ENCODE peak calls at places on chromosomes 5 and 9, in six cellular contexts. F, Q, E, B, L and U are unnamed samples.
A peak's percentile ranks its signal among the peaks of the same experiment; 100 is the strongest.

GRCh38 chr9:89601856-89602562 is 2.8 kb upstream of the GADD45G start:
- DNase-seq in F (no peak), Q (no peak), E (no peak), B (peak; percentile 28), L (no peak), U (no peak)

GRCh38 chr5:73663860-73664240 is 37.9 kb downstream of the ARHGEF28 start:
- DNase-seq in F (no peak), Q (no peak), E (no peak), B (no peak), L (no peak), U (no peak)

GRCh38 chr9:100472725-100473261 is at the start of gene TMEFF1:
- DNase-seq in F (peak; percentile 78), Q (peak; percentile 9), E (no peak), B (peak; percentile 94), L (peak; percentile 39), U (peak; percentile 67)

GRCh38 chr5:36502608-36503007 is 103.8 kb upstream of the SLC1A3 start:
- DNase-seq in F (no peak), Q (peak; percentile 98), E (no peak), B (no peak), L (no peak), U (no peak)

GRCh38 chr5:83715316-83716060 is 5.2 kb downstream of the HAPLN1 start:
- DNase-seq in F (no peak), Q (no peak), E (no peak), B (no peak), L (no peak), U (no peak)

GRCh38 chr9:100084734-100085133 is 14.1 kb downstream of the ERP44 start:
- DNase-seq in F (no peak), Q (no peak), E (no peak), B (no peak), L (no peak), U (no peak)

GRCh38 chr5:171855265-171855664 is 69.6 kb downstream of the SMIM23 start:
- DNase-seq in F (no peak), Q (no peak), E (no peak), B (no peak), L (no peak), U (no peak)

GRCh38 chr5:73135429-73136276 is 15.3 kb downstream of the TMEM171 start:
- DNase-seq in F (no peak), Q (no peak), E (no peak), B (peak; percentile 77), L (no peak), U (no peak)

GRCh38 chr5:17105744-17106450 is 111.5 kb upstream of the BASP1 start:
- DNase-seq in F (no peak), Q (peak; percentile 49), E (no peak), B (no peak), L (no peak), U (no peak)

GRCh38 chr5:176870110-176870591 is 29.0 kb downstream of the HK3 start:
- DNase-seq in F (no peak), Q (peak; percentile 10), E (peak; percentile 14), B (peak; percentile 93), L (no peak), U (no peak)

GRCh38 chr5:139710370-139711066 is 62.4 kb downstream of the CXXC5 start:
- DNase-seq in F (peak; percentile 90), Q (peak; percentile 37), E (peak; percentile 64), B (peak; percentile 92), L (peak; percentile 82), U (peak; percentile 44)

GRCh38 chr5:121981254-121981653 is 19.5 kb downstream of the SRFBP1 start:
- DNase-seq in F (no peak), Q (no peak), E (no peak), B (no peak), L (no peak), U (no peak)

GRCh38 chr5:136038635-136039034 is 9.8 kb downstream of the TGFBI start:
- DNase-seq in F (no peak), Q (peak; percentile 77), E (no peak), B (no peak), L (no peak), U (no peak)

GRCh38 chr9:129479217-129480011 is 141.5 kb downstream of the C9orf50 start:
- DNase-seq in F (no peak), Q (no peak), E (no peak), B (peak; percentile 52), L (no peak), U (no peak)

GRCh38 chr9:129380961-129381401 is 202.9 kb upstream of the IER5L start:
- DNase-seq in F (peak; percentile 67), Q (no peak), E (no peak), B (peak; percentile 81), L (no peak), U (no peak)

GRCh38 chr5:376951-377325 is 55.4 kb downstream of the AHRR start:
- DNase-seq in F (no peak), Q (no peak), E (no peak), B (no peak), L (no peak), U (no peak)

GRCh38 chr9:104869801-104870200 is 58.2 kb downstream of the ABCA1 start:
- DNase-seq in F (no peak), Q (peak; percentile 56), E (no peak), B (no peak), L (no peak), U (no peak)
- H3K4me1 ChIP-seq in F (no peaks in the 10 kb centered on the region), Q (peaks cover 60% of the 10 kb centered on the region), E (peaks cover 47% of the 10 kb centered on the region), B (no peaks in the 10 kb centered on the region), L (no peaks in the 10 kb centered on the region), U (peaks cover 64% of the 10 kb centered on the region)

GRCh38 chr5:93583799-93584530 is 943 bp downstream of the NR2F1 start:
- DNase-seq in F (peak; percentile 83), Q (no peak), E (no peak), B (peak; percentile 81), L (no peak), U (peak; percentile 81)

GRCh38 chr5:93582677-93583524 is at the start of gene NR2F1:
- DNase-seq in F (no peak), Q (peak; percentile 100), E (peak; percentile 36), B (peak; percentile 88), L (no peak), U (peak; percentile 55)

GRCh38 chr5:93584531-93585053 is 1.6 kb downstream of the NR2F1 start:
- DNase-seq in F (peak; percentile 77), Q (no peak), E (no peak), B (peak; percentile 78), L (no peak), U (no peak)

GRCh38 chr5:93581738-93582414 is 857 bp upstream of the NR2F1-AS1 start:
- DNase-seq in F (no peak), Q (peak; percentile 90), E (no peak), B (no peak), L (no peak), U (no peak)

GRCh38 chr5:93583525-93583798 is 440 bp downstream of the NR2F1 start:
- DNase-seq in F (no peak), Q (no peak), E (no peak), B (no peak), L (no peak), U (no peak)
- H3K4me3 ChIP-seq in F (no peak overlapping the region), Q (peak overlapping the region; percentile 79), E (peak overlapping the region; percentile 50), B (peak overlapping the region; percentile 81), L (no peak overlapping the region), U (peak overlapping the region; percentile 71)

GRCh38 chr9:108865037-108865436 is 3.0 kb downstream of the ACTL7A start:
- DNase-seq in F (no peak), Q (no peak), E (no peak), B (no peak), L (no peak), U (no peak)
- H3K4me1 ChIP-seq in F (no peaks in the 10 kb centered on the region), Q (peaks cover 3% of the 10 kb centered on the region), E (no peaks in the 10 kb centered on the region), B (no peaks in the 10 kb centered on the region), L (no peaks in the 10 kb centered on the region), U (no peaks in the 10 kb centered on the region)

DNA sequence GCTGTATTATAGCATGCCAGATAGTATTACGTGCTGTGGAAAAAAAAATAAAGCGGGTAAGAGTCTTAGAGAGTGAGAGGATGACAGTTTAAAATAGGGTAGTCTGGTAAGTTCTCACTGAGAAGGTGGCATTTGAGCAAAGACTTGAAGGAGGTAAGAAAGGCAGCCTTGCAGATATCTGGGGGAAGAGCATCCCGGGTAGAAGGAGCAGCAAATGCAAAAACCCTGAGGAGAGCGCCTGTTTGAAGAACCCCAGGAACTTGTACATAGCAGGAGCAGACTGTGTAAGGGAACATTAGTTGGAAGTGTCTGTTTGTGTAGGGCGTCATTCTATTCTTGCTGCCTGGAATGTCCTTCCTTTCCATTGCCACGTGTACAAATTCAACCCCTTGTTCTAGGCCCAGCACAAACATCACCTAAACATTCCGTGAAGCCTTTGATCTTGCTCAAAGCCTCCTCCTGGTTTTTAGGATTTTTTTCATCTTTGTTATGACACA is 2.6 kb downstream of the AP3S1 start:
- DNase-seq in F (no peak), Q (no peak), E (peak; percentile 4), B (no peak), L (no peak), U (no peak)
- H3K4me3 ChIP-seq in F (no peak overlapping the region), Q (no peak overlapping the region), E (peak overlapping the region; percentile 10), B (no peak overlapping the region), L (no peak overlapping the region), U (peak overlapping the region; percentile 87)

GRCh38 chr5:10304932-10305331 is 2.8 kb downstream of the CMBL start:
- DNase-seq in F (no peak), Q (no peak), E (no peak), B (no peak), L (no peak), U (no peak)

GRCh38 chr5:10308844-10309243 is 1.1 kb upstream of the CMBL start:
- DNase-seq in F (no peak), Q (no peak), E (no peak), B (no peak), L (no peak), U (no peak)

GRCh38 chr5:10306806-10307205 is 896 bp downstream of the CMBL start:
- DNase-seq in F (no peak), Q (no peak), E (no peak), B (no peak), L (no peak), U (no peak)

GRCh38 chr5:10306114-10306513 is 1.6 kb downstream of the CMBL start:
- DNase-seq in F (no peak), Q (no peak), E (no peak), B (peak; percentile 55), L (no peak), U (no peak)

DNA sequence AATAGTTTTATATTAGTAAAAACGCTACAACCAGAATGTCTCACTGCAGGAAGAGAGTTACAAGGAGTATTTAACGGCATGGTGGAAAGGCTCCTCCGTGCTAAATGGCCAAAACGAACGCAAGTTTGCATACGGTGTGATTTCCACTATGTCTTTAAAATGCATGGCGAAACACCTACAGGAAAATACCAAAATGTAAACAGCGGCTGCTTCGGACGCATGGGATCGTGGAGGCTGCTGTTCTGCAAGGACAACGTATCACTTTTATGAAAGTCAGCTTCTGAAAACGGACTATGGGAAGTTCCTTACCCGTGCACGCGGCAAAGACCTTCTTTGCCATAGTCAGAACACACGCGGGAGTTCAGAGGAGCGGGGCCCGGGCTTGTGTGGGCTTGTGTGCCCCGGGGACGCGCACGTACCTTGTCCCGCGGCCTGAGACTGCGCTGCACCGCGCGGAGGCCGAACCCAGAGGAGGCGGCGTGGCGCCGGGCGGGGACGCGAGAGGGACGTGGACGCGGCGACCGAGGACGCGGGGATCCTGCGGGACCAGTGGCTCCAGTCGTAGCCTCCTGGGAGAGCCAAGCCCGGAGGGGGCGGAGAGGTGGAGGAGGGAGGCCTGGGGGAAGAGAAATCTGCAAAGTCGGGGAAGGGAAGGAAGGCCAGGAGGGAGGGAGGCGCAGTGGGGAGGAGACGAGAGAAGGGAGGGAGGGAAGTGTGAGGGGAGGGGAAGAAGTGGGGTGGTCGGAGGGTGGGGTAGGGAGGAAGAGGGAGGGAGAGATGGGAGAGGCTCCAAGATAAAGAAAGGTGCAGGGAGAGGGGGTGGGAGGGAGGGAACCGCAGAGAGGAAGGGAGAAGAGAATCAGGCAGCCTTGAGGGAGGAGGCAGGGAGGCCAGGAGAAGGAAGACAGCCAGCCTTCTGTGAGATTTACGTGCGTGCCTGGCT is at the start of gene CMBL:
- DNase-seq in F (peak; percentile 85), Q (peak; percentile 70), E (peak; percentile 43), B (peak; percentile 80), L (no peak), U (peak; percentile 71)
- H3K4me1 ChIP-seq in F (no peaks in the 10 kb centered on the region), Q (peaks cover 11% of the 10 kb centered on the region), E (peaks cover 36% of the 10 kb centered on the region), B (no peaks in the 10 kb centered on the region), L (peaks cover 5% of the 10 kb centered on the region), U (peaks cover 53% of the 10 kb centered on the region)